ENCODE peak calls at places on chromosomes 12 and 14, in eight cellular contexts. One of them, this sample, is unnamed.

GRCh38 chr14:97458302-97459137 is 661.3 kb downstream of the VRK1 start:
- DNase-seq in putamen: peak
- DNase-seq in fibroblast of lung: no peak
- DNase-seq in COLO829: no peak
- DNase-seq in heart left ventricle: peak
- DNase-seq in naive thymus-derived CD4-positive, alpha-beta T cell: peak
- DNase-seq in HFF-Myc: no peak
- DNase-seq in KG1: no peak
- DNase-seq in this sample: no peak

GRCh38 chr14:50677527-50678063 is 9.5 kb upstream of the SAV1 start:
- DNase-seq in heart left ventricle: no peak
- DNase-seq in putamen: no peak
- DNase-seq in fibroblast of lung: peak
- DNase-seq in KG1: no peak
- DNase-seq in naive thymus-derived CD4-positive, alpha-beta T cell: no peak
- DNase-seq in HFF-Myc: no peak
- DNase-seq in COLO829: peak
- DNase-seq in this sample: no peak

GRCh38 chr12:2648406-2648805 is 146.4 kb upstream of the FKBP4 start:
- DNase-seq in HFF-Myc: no peak
- DNase-seq in fibroblast of lung: no peak
- DNase-seq in heart left ventricle: no peak
- DNase-seq in naive thymus-derived CD4-positive, alpha-beta T cell: no peak
- DNase-seq in KG1: no peak
- DNase-seq in COLO829: no peak
- DNase-seq in putamen: no peak
- DNase-seq in this sample: no peak

GRCh38 chr12:115398311-115398781 is 714.4 kb upstream of the TBX3 start:
- DNase-seq in HFF-Myc: no peak
- DNase-seq in fibroblast of lung: peak
- DNase-seq in KG1: no peak
- DNase-seq in putamen: no peak
- DNase-seq in heart left ventricle: no peak
- DNase-seq in naive thymus-derived CD4-positive, alpha-beta T cell: no peak
- DNase-seq in COLO829: no peak
- DNase-seq in this sample: no peak

GRCh38 chr12:49946497-49946896 is 4.0 kb upstream of the AQP2 start:
- DNase-seq in COLO829: no peak
- DNase-seq in heart left ventricle: no peak
- DNase-seq in KG1: no peak
- DNase-seq in putamen: no peak
- DNase-seq in naive thymus-derived CD4-positive, alpha-beta T cell: no peak
- DNase-seq in fibroblast of lung: no peak
- DNase-seq in HFF-Myc: no peak
- DNase-seq in this sample: no peak

GRCh38 chr12:126537961-126538530 is 1472.8 kb downstream of the AACS start:
- DNase-seq in COLO829: no peak
- DNase-seq in naive thymus-derived CD4-positive, alpha-beta T cell: no peak
- DNase-seq in fibroblast of lung: no peak
- DNase-seq in HFF-Myc: no peak
- DNase-seq in heart left ventricle: no peak
- DNase-seq in putamen: no peak
- DNase-seq in KG1: no peak
- DNase-seq in this sample: no peak

GRCh38 chr12:112198120-112198733 is 72.9 kb downstream of the TRAFD1 start:
- DNase-seq in fibroblast of lung: peak
- DNase-seq in COLO829: peak
- DNase-seq in KG1: no peak
- DNase-seq in naive thymus-derived CD4-positive, alpha-beta T cell: peak
- DNase-seq in HFF-Myc: peak
- DNase-seq in heart left ventricle: peak
- DNase-seq in putamen: peak
- DNase-seq in this sample: peak

GRCh38 chr12:88805692-88806091 is 225.4 kb upstream of the KITLG start:
- DNase-seq in putamen: no peak
- DNase-seq in heart left ventricle: no peak
- DNase-seq in HFF-Myc: no peak
- DNase-seq in fibroblast of lung: peak
- DNase-seq in KG1: no peak
- DNase-seq in naive thymus-derived CD4-positive, alpha-beta T cell: no peak
- DNase-seq in COLO829: no peak
- DNase-seq in this sample: no peak

GRCh38 chr14:99189201-99189801 is 82.7 kb downstream of the BCL11B start:
- DNase-seq in HFF-Myc: no peak
- DNase-seq in putamen: no peak
- DNase-seq in heart left ventricle: no peak
- DNase-seq in naive thymus-derived CD4-positive, alpha-beta T cell: peak
- DNase-seq in COLO829: no peak
- DNase-seq in fibroblast of lung: no peak
- DNase-seq in KG1: no peak
- DNase-seq in this sample: peak

GRCh38 chr12:75480469-75480949 is at the start of gene GLIPR1:
- DNase-seq in fibroblast of lung: peak
- DNase-seq in heart left ventricle: peak
- DNase-seq in naive thymus-derived CD4-positive, alpha-beta T cell: peak
- DNase-seq in HFF-Myc: peak
- DNase-seq in COLO829: peak
- DNase-seq in putamen: peak
- DNase-seq in KG1: peak
- DNase-seq in this sample: peak

GRCh38 chr12:92139634-92140555 is 5.8 kb downstream of the BTG1 start:
- DNase-seq in heart left ventricle: no peak
- DNase-seq in fibroblast of lung: peak
- DNase-seq in HFF-Myc: no peak
- DNase-seq in KG1: no peak
- DNase-seq in putamen: no peak
- DNase-seq in naive thymus-derived CD4-positive, alpha-beta T cell: no peak
- DNase-seq in COLO829: no peak
- DNase-seq in this sample: no peak

GRCh38 chr14:32306549-32306948 is 22.5 kb upstream of the AKAP6 start:
- DNase-seq in KG1: no peak
- DNase-seq in fibroblast of lung: no peak
- DNase-seq in HFF-Myc: no peak
- DNase-seq in naive thymus-derived CD4-positive, alpha-beta T cell: no peak
- DNase-seq in COLO829: no peak
- DNase-seq in putamen: no peak
- DNase-seq in heart left ventricle: no peak
- DNase-seq in this sample: no peak